ENCODE peak calls at places on chromosome 6, in four cellular contexts. N, J, O and F are unnamed samples.

GRCh38 chr6:43847741-43848630 is 78.0 kb downstream of the VEGFA start:
- DNase-seq in O (no peak), J (peak; percentile 22), N (no peak), F (no peak)

GRCh38 chr6:8180327-8181161 is 78.2 kb upstream of the EEF1E1 start:
- DNase-seq in O (no peak), N (no peak), J (no peak), F (no peak)

GRCh38 chr6:38080889-38081288 is 261.4 kb downstream of the ZFAND3 start:
- DNase-seq in J (no peak), O (peak; percentile 43), N (no peak), F (no peak)

GRCh38 chr6:34566830-34567546 is 10.9 kb upstream of the SPDEF start:
- DNase-seq in J (no peak), O (no peak), N (no peak), F (no peak)

GRCh38 chr6:105402090-105402980 is 547 bp downstream of the PREP start:
- DNase-seq in N (peak; percentile 41), O (peak; percentile 52), J (peak; percentile 62), F (no peak)

GRCh38 chr6:82711992-82712788 is 348.6 kb downstream of the TPBG start:
- DNase-seq in N (no peak), J (no peak), O (no peak), F (no peak)

GRCh38 chr6:113632220-113632864 is 224.8 kb upstream of the MARCKS start:
- DNase-seq in J (no peak), N (peak; percentile 77), O (peak; percentile 99), F (no peak)

GRCh38 chr6:113695506-113695905 is 161.6 kb upstream of the MARCKS start:
- DNase-seq in J (no peak), O (no peak), N (no peak), F (no peak)

GRCh38 chr6:474454-475185 is 83.1 kb downstream of the IRF4 start:
- DNase-seq in O (no peak), J (no peak), N (no peak), F (peak; percentile 42)

GRCh38 chr6:81476881-81477280 is 275.6 kb downstream of the TENT5A start:
- DNase-seq in N (no peak), O (no peak), J (no peak), F (no peak)

GRCh38 chr6:3023663-3024483 is 24.2 kb downstream of the NQO2 start:
- DNase-seq in N (peak; percentile 89), O (peak; percentile 65), J (peak; percentile 94), F (peak; percentile 73)
- H3K4me3 ChIP-seq in N (peak overlapping the region; percentile 53), O (no peak overlapping the region), J (peak overlapping the region; percentile 59), F (peak overlapping the region; percentile 56)

DNA sequence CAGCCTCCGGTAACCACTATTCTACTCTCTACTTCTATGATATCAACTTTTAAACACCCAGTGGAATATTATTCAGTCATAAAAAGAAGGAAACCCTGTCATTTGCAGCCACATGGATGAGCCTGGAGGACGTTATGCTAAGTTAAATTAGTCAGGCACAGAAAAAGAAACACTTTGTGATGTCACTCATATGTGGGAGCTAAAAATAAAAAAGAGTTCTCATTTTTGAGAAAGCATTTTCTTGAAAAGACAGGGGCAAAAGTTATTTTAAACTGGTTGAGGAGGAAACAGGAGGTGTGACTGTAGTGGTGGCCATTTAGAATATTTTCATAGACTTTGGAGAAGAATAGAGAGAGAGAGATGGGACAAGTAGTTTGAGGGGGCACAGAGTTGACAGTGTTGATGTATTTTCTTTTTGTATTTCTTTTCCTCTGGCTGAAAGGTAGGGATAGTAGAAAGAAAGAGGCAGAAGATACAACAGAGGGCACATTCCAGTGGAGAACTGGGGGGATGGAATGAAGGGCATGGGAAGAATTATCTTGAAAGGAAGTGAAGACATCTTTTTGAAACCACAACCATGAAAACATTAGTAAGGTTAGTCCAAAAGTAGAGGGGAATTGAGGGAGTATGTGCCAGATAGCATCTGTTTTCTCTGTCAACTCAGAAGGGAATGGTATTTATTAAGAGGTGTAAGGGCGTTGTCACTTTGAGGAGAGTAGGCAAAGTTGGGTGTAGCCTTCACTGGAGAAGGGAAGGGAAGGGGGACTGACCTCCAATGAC is 181.3 kb upstream of the GMDS start:
- DNase-seq in N (no peak), J (no peak), O (no peak), F (no peak)
- H3K27ac ChIP-seq in N (no peak overlapping the region), J (no peak overlapping the region), O (no peak overlapping the region), F (no peak overlapping the region)

GRCh38 chr6:23308166-23308565 is 738.8 kb downstream of the HDGFL1 start:
- DNase-seq in N (no peak), J (no peak), O (no peak), F (no peak)

GRCh38 chr6:23307516-23307915 is 738.1 kb downstream of the HDGFL1 start:
- DNase-seq in O (no peak), J (no peak), N (no peak), F (no peak)

GRCh38 chr6:23302499-23302898 is 733.1 kb downstream of the HDGFL1 start:
- DNase-seq in N (no peak), J (no peak), O (peak; percentile 35), F (no peak)

GRCh38 chr6:23305325-23305943 is 736.1 kb downstream of the HDGFL1 start:
- DNase-seq in J (no peak), N (no peak), O (no peak), F (no peak)

GRCh38 chr6:23306251-23306950 is 737.0 kb downstream of the HDGFL1 start:
- DNase-seq in O (no peak), N (no peak), J (no peak), F (no peak)
- H3K9me3 ChIP-seq in O (no peaks in the 10 kb centered on the region), N (no peaks in the 10 kb centered on the region), J (no peaks in the 10 kb centered on the region), F (no peaks in the 10 kb centered on the region)

GRCh38 chr6:169234634-169235033 is 19.0 kb downstream of the THBS2 start:
- DNase-seq in O (no peak), N (no peak), J (no peak), F (no peak)
- H3K4me3 ChIP-seq in O (no peak overlapping the region), N (no peak overlapping the region), J (no peak overlapping the region), F (no peak overlapping the region)